ENCODE peak calls at places on chromosomes 16 and 17, in eight cellular contexts. C, X, G, M, A, J, F and W are unnamed samples.

GRCh38 chr17:16417896-16418683 is 2.7 kb downstream of the TRPV2 start:
- DNase-seq in C (no peak), X (peak), G (no peak), M (peak), A (no peak), J (no peak), F (peak), W (no peak)

GRCh38 chr16:25114121-25114520 is 2.6 kb downstream of the LCMT1 start:
- DNase-seq in C (no peak), X (no peak), G (no peak), M (no peak), A (no peak), J (no peak), F (no peak), W (no peak)

GRCh38 chr17:73211745-73212144 is 18.9 kb downstream of the COG1 start:
- DNase-seq in C (peak), X (no peak), G (no peak), M (no peak), A (no peak), J (peak), F (no peak), W (no peak)

GRCh38 chr16:69120096-69120664 is 12.2 kb downstream of the CHTF8 start:
- DNase-seq in C (no peak), X (no peak), G (no peak), M (no peak), A (no peak), J (no peak), F (peak), W (no peak)

GRCh38 chr16:75909746-75910145 is 183.5 kb upstream of the CPHXL start:
- DNase-seq in C (no peak), X (no peak), G (no peak), M (no peak), A (no peak), J (no peak), F (no peak), W (no peak)

GRCh38 chr16:85393674-85394510 is 219.2 kb upstream of the GSE1 start:
- DNase-seq in C (peak), X (peak), G (peak), M (peak), A (peak), J (peak), F (peak), W (peak)

GRCh38 chr16:88769617-88770458 is 15.2 kb downstream of the PIEZO1 start:
- DNase-seq in C (no peak), X (no peak), G (peak), M (peak), A (no peak), J (no peak), F (no peak), W (no peak)

GRCh38 chr16:66328282-66328681 is 38.2 kb upstream of the CDH5 start:
- DNase-seq in C (no peak), X (no peak), G (no peak), M (no peak), A (no peak), J (no peak), F (no peak), W (no peak)

GRCh38 chr17:3529817-3530741 is 27.5 kb downstream of the TRPV3 start:
- DNase-seq in C (no peak), X (no peak), G (no peak), M (peak), A (no peak), J (no peak), F (peak), W (no peak)

GRCh38 chr16:1899641-1900451 is 18.4 kb downstream of the HS3ST6 start:
- DNase-seq in C (no peak), X (no peak), G (peak), M (no peak), A (no peak), J (no peak), F (no peak), W (peak)

GRCh38 chr17:7834554-7834890 is 505 bp downstream of the KDM6B start:
- DNase-seq in C (peak), X (no peak), G (peak), M (peak), A (no peak), J (peak), F (peak), W (no peak)

GRCh38 chr16:48538746-48539484 is 71.1 kb downstream of the N4BP1 start:
- DNase-seq in C (no peak), X (no peak), G (peak), M (no peak), A (no peak), J (no peak), F (no peak), W (no peak)

GRCh38 chr16:27633721-27634120 is 83.8 kb downstream of the KATNIP start:
- DNase-seq in C (no peak), X (no peak), G (no peak), M (no peak), A (no peak), J (no peak), F (no peak), W (no peak)

GRCh38 chr16:12231666-12232065 is 255.1 kb downstream of the SNX29 start:
- DNase-seq in C (no peak), X (peak), G (no peak), M (peak), A (no peak), J (no peak), F (no peak), W (no peak)

GRCh38 chr17:50550661-50551432 is 3.9 kb downstream of the SPATA20 start:
- DNase-seq in C (no peak), X (peak), G (peak), M (peak), A (no peak), J (no peak), F (peak), W (peak)

GRCh38 chr17:28937044-28937729 is 14.1 kb downstream of the PHF12 start:
- DNase-seq in C (no peak), X (peak), G (no peak), M (peak), A (no peak), J (no peak), F (no peak), W (no peak)

GRCh38 chr16:66930189-66930588 is 4.0 kb downstream of the CIAO2B start:
- DNase-seq in C (no peak), X (peak), G (peak), M (peak), A (no peak), J (no peak), F (no peak), W (no peak)

GRCh38 chr16:23155445-23156049 is 6.3 kb upstream of the USP31 start:
- DNase-seq in C (no peak), X (peak), G (no peak), M (no peak), A (no peak), J (no peak), F (no peak), W (no peak)

GRCh38 chr17:34739386-34739785 is 160.0 kb downstream of the TMEM132E start:
- DNase-seq in C (no peak), X (no peak), G (no peak), M (no peak), A (no peak), J (no peak), F (no peak), W (no peak)

GRCh38 chr17:5780476-5780875 is 196.2 kb upstream of the NLRP1 start:
- DNase-seq in C (no peak), X (peak), G (no peak), M (peak), A (no peak), J (no peak), F (no peak), W (no peak)

GRCh38 chr16:28219283-28219682 is 7.5 kb upstream of the XPO6 start:
- DNase-seq in C (no peak), X (no peak), G (no peak), M (no peak), A (no peak), J (no peak), F (no peak), W (no peak)